ENCODE peak calls at places on chromosomes 5 and 9, in six cellular contexts. E is HuH-7.5; Q is BE2C; A is CD4-positive, alpha-beta T cell; V is activated CD8-positive, alpha-beta T cell treated with anti-CD3 and anti-CD28 coated beads for 36 hours; X is GM23338. B is an unnamed sample.

GRCh38 chr9:91953723-91954122 is 3.7 kb upstream of the ROR2 start:
- DNase-seq in E (no peak), V (no peak), X (no peak), Q (no peak), A (no peak), B (no peak)

GRCh38 chr5:134902071-134902801 is 2.7 kb upstream of the PCBD2 start:
- DNase-seq in Q (no peak), E (no peak), V (peak; percentile 12), X (no peak), A (no peak), B (no peak)

GRCh38 chr9:134220311-134220710 is 55.9 kb upstream of the RNU6ATAC start:
- DNase-seq in A (no peak), V (no peak), X (no peak), Q (no peak), E (no peak), B (no peak)

GRCh38 chr5:104598285-104598684 is 1035.7 kb upstream of the NUDT12 start:
- DNase-seq in Q (peak; percentile 5), V (no peak), X (no peak), E (peak; percentile 4), A (no peak), B (no peak)

GRCh38 chr5:59390074-59390659 is 503.4 kb downstream of the PDE4D start:
- DNase-seq in A (no peak), X (peak; percentile 56), V (peak; percentile 19), Q (peak; percentile 22), E (no peak), B (peak; percentile 19)

GRCh38 chr5:52725065-52725746 is 62.5 kb upstream of the ITGA1 start:
- DNase-seq in X (no peak), Q (peak; percentile 12), V (peak; percentile 76), A (peak; percentile 67), E (no peak), B (no peak)

GRCh38 chr5:1765880-1766235 is 33.8 kb downstream of the MRPL36 start:
- DNase-seq in A (no peak), Q (no peak), X (no peak), V (no peak), E (no peak), B (no peak)

GRCh38 chr9:136542246-136543041 is 3.4 kb downstream of the NOTCH1 start:
- DNase-seq in A (no peak), X (no peak), E (no peak), Q (no peak), V (no peak), B (no peak)

GRCh38 chr5:143931389-143931984 is 119.5 kb downstream of the HMHB1 start:
- DNase-seq in Q (no peak), A (no peak), V (no peak), E (no peak), X (no peak), B (no peak)

GRCh38 chr5:176822426-176823075 is 12.2 kb downstream of the UNC5A start:
- DNase-seq in V (no peak), X (no peak), E (no peak), A (no peak), Q (no peak), B (no peak)

GRCh38 chr5:54900906-54901725 is 84.3 kb downstream of the ESM1 start:
- DNase-seq in X (no peak), V (no peak), E (no peak), A (no peak), Q (no peak), B (no peak)

GRCh38 chr5:135240283-135240633 is 158.8 kb downstream of the MACROH2A1 start:
- DNase-seq in V (no peak), Q (no peak), E (no peak), X (no peak), A (no peak), B (no peak)

GRCh38 chr5:37189355-37189754 is 59.8 kb downstream of the CPLANE1 start:
- DNase-seq in A (no peak), V (no peak), X (no peak), Q (no peak), E (no peak), B (no peak)

GRCh38 chr9:130298663-130299279 is 33.2 kb downstream of the HMCN2 start:
- DNase-seq in E (peak; percentile 70), A (no peak), Q (no peak), V (no peak), X (peak; percentile 82), B (no peak)

B was measured in HFF-Myc.